ENCODE peak calls at places on chromosome 2, in nine cellular contexts. One of them, this sample, is unnamed.

GRCh38 chr2:215161301-215161829 is 22.9 kb upstream of the ABCA12 start:
- DNase-seq in astrocyte of the spinal cord: no peak
- DNase-seq in hepatocyte: no peak
- DNase-seq in PC-3: peak; percentile 18
- DNase-seq in adrenal gland: no peak
- DNase-seq in stomach: no peak
- DNase-seq in AG10803: no peak
- DNase-seq in cardiac fibroblast: no peak
- DNase-seq in psoas muscle: no peak
- DNase-seq in this sample: no peak

GRCh38 chr2:135676031-135676430 is 65.6 kb upstream of the UBXN4 start:
- DNase-seq in adrenal gland: no peak
- DNase-seq in cardiac fibroblast: peak; percentile 9
- DNase-seq in stomach: no peak
- DNase-seq in PC-3: no peak
- DNase-seq in psoas muscle: no peak
- DNase-seq in astrocyte of the spinal cord: no peak
- DNase-seq in hepatocyte: no peak
- DNase-seq in AG10803: no peak
- DNase-seq in this sample: peak; percentile 8

GRCh38 chr2:71067567-71068217 is 756 bp upstream of the NAGK start:
- DNase-seq in cardiac fibroblast: peak; percentile 35
- DNase-seq in astrocyte of the spinal cord: no peak
- DNase-seq in hepatocyte: peak; percentile 25
- DNase-seq in psoas muscle: no peak
- DNase-seq in PC-3: no peak
- DNase-seq in AG10803: no peak
- DNase-seq in stomach: no peak
- DNase-seq in adrenal gland: peak; percentile 20
- DNase-seq in this sample: peak; percentile 22

GRCh38 chr2:19871836-19872235 is 29.9 kb downstream of the TTC32 start:
- DNase-seq in cardiac fibroblast: no peak
- DNase-seq in AG10803: no peak
- DNase-seq in astrocyte of the spinal cord: no peak
- DNase-seq in stomach: no peak
- DNase-seq in psoas muscle: no peak
- DNase-seq in PC-3: no peak
- DNase-seq in hepatocyte: no peak
- DNase-seq in adrenal gland: no peak
- DNase-seq in this sample: no peak

GRCh38 chr2:202693503-202693902 is 58.7 kb downstream of the FAM117B start:
- DNase-seq in psoas muscle: no peak
- DNase-seq in adrenal gland: no peak
- DNase-seq in hepatocyte: no peak
- DNase-seq in stomach: no peak
- DNase-seq in PC-3: no peak
- DNase-seq in cardiac fibroblast: no peak
- DNase-seq in astrocyte of the spinal cord: no peak
- DNase-seq in AG10803: no peak
- DNase-seq in this sample: no peak

GRCh38 chr2:202720226-202720625 is 85.5 kb downstream of the FAM117B start:
- DNase-seq in hepatocyte: no peak
- DNase-seq in cardiac fibroblast: no peak
- DNase-seq in adrenal gland: no peak
- DNase-seq in stomach: no peak
- DNase-seq in PC-3: peak; percentile 46
- DNase-seq in AG10803: no peak
- DNase-seq in psoas muscle: no peak
- DNase-seq in astrocyte of the spinal cord: no peak
- DNase-seq in this sample: no peak

GRCh38 chr2:138090330-138090729 is 126.1 kb downstream of the HNMT start:
- DNase-seq in stomach: no peak
- DNase-seq in AG10803: peak; percentile 54
- DNase-seq in astrocyte of the spinal cord: peak; percentile 64
- DNase-seq in adrenal gland: no peak
- DNase-seq in PC-3: peak; percentile 72
- DNase-seq in psoas muscle: no peak
- DNase-seq in cardiac fibroblast: peak; percentile 58
- DNase-seq in hepatocyte: peak; percentile 21
- DNase-seq in this sample: peak; percentile 65

GRCh38 chr2:236171213-236172201 is 3.3 kb upstream of the GBX2 start:
- DNase-seq in hepatocyte: no peak
- DNase-seq in AG10803: peak; percentile 24
- DNase-seq in astrocyte of the spinal cord: no peak
- DNase-seq in cardiac fibroblast: no peak
- DNase-seq in PC-3: no peak
- DNase-seq in stomach: no peak
- DNase-seq in adrenal gland: no peak
- DNase-seq in psoas muscle: no peak
- DNase-seq in this sample: no peak

GRCh38 chr2:13558368-13558767 is 841.6 kb downstream of the TRIB2 start:
- DNase-seq in adrenal gland: no peak
- DNase-seq in psoas muscle: no peak
- DNase-seq in hepatocyte: peak; percentile 50
- DNase-seq in stomach: no peak
- DNase-seq in AG10803: no peak
- DNase-seq in PC-3: peak; percentile 95
- DNase-seq in astrocyte of the spinal cord: peak; percentile 93
- DNase-seq in cardiac fibroblast: no peak
- DNase-seq in this sample: peak; percentile 31

GRCh38 chr2:17756629-17757028 is 2.7 kb downstream of the GEN1 start:
- DNase-seq in AG10803: peak; percentile 26
- DNase-seq in hepatocyte: no peak
- DNase-seq in PC-3: no peak
- DNase-seq in psoas muscle: no peak
- DNase-seq in cardiac fibroblast: peak; percentile 40
- DNase-seq in astrocyte of the spinal cord: no peak
- DNase-seq in adrenal gland: no peak
- DNase-seq in stomach: no peak
- DNase-seq in this sample: peak; percentile 34
- H3K4me3 ChIP-seq in AG10803: no peak overlapping the region
- H3K4me3 ChIP-seq in hepatocyte: no peak overlapping the region
- H3K4me3 ChIP-seq in PC-3: no peak overlapping the region
- H3K4me3 ChIP-seq in psoas muscle: no peak overlapping the region
- H3K4me3 ChIP-seq in cardiac fibroblast: no peak overlapping the region
- H3K4me3 ChIP-seq in astrocyte of the spinal cord: no peak overlapping the region
- H3K4me3 ChIP-seq in adrenal gland: no peak overlapping the region
- H3K4me3 ChIP-seq in stomach: no peak overlapping the region
- H3K4me3 ChIP-seq in this sample: no peak overlapping the region

GRCh38 chr2:159164457-159164894 is 122.0 kb downstream of the WDSUB1 start:
- DNase-seq in psoas muscle: no peak
- DNase-seq in astrocyte of the spinal cord: no peak
- DNase-seq in hepatocyte: no peak
- DNase-seq in AG10803: no peak
- DNase-seq in cardiac fibroblast: peak; percentile 42
- DNase-seq in PC-3: no peak
- DNase-seq in stomach: no peak
- DNase-seq in adrenal gland: no peak
- DNase-seq in this sample: no peak

GRCh38 chr2:159169187-159169586 is 117.3 kb downstream of the WDSUB1 start:
- DNase-seq in adrenal gland: no peak
- DNase-seq in astrocyte of the spinal cord: peak; percentile 42
- DNase-seq in PC-3: no peak
- DNase-seq in psoas muscle: no peak
- DNase-seq in AG10803: no peak
- DNase-seq in cardiac fibroblast: no peak
- DNase-seq in stomach: no peak
- DNase-seq in hepatocyte: no peak
- DNase-seq in this sample: no peak

GRCh38 chr2:159165065-159165464 is 121.4 kb downstream of the WDSUB1 start:
- DNase-seq in astrocyte of the spinal cord: no peak
- DNase-seq in psoas muscle: no peak
- DNase-seq in PC-3: no peak
- DNase-seq in cardiac fibroblast: no peak
- DNase-seq in AG10803: no peak
- DNase-seq in adrenal gland: no peak
- DNase-seq in stomach: no peak
- DNase-seq in hepatocyte: no peak
- DNase-seq in this sample: no peak

GRCh38 chr2:159172403-159172802 is 114.1 kb downstream of the WDSUB1 start:
- DNase-seq in astrocyte of the spinal cord: no peak
- DNase-seq in adrenal gland: no peak
- DNase-seq in stomach: no peak
- DNase-seq in cardiac fibroblast: no peak
- DNase-seq in AG10803: no peak
- DNase-seq in PC-3: no peak
- DNase-seq in psoas muscle: no peak
- DNase-seq in hepatocyte: no peak
- DNase-seq in this sample: no peak

DNA sequence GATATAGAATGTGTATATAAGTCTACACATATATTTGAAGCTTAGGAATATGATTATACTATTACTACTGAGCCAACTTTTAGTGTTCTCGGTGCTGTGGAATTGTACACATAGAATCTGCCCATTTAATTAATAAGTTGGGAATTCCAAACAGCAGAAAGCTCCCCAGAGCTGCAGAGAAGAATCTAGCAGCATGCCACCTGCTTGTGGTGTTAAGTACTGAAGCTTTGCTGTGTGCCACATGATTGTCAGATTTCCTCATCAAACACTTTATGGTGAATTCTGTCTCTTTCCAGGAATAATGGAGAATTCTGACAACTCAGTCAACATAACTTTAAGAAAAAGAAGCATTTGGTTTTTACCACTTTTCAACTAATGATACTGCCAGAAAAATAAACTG is 117.8 kb downstream of the WDSUB1 start:
- DNase-seq in adrenal gland: no peak
- DNase-seq in hepatocyte: no peak
- DNase-seq in cardiac fibroblast: peak; percentile 54
- DNase-seq in psoas muscle: no peak
- DNase-seq in PC-3: peak; percentile 15
- DNase-seq in astrocyte of the spinal cord: peak; percentile 39
- DNase-seq in stomach: no peak
- DNase-seq in AG10803: peak; percentile 40
- DNase-seq in this sample: peak; percentile 28
- TF ChIP-seq CTCF in adrenal gland: no peak
- TF ChIP-seq CTCF in hepatocyte: no peak
- TF ChIP-seq CTCF in cardiac fibroblast: peak; percentile 34
- TF ChIP-seq CTCF in psoas muscle: no peak
- TF ChIP-seq CTCF in PC-3: peak; percentile 43
- TF ChIP-seq CTCF in astrocyte of the spinal cord: peak; percentile 40
- TF ChIP-seq CTCF in stomach: no peak
- TF ChIP-seq CTCF in AG10803: peak; percentile 52
- TF ChIP-seq CTCF in this sample: peak; percentile 9

GRCh38 chr2:216503697-216504375 is 5.2 kb downstream of the RPL37A start:
- DNase-seq in cardiac fibroblast: no peak
- DNase-seq in adrenal gland: no peak
- DNase-seq in psoas muscle: no peak
- DNase-seq in AG10803: no peak
- DNase-seq in astrocyte of the spinal cord: no peak
- DNase-seq in stomach: no peak
- DNase-seq in PC-3: no peak
- DNase-seq in hepatocyte: no peak
- DNase-seq in this sample: no peak

GRCh38 chr2:216502776-216503629 is 4.4 kb downstream of the RPL37A start:
- DNase-seq in psoas muscle: no peak
- DNase-seq in PC-3: no peak
- DNase-seq in stomach: no peak
- DNase-seq in adrenal gland: no peak
- DNase-seq in cardiac fibroblast: no peak
- DNase-seq in astrocyte of the spinal cord: no peak
- DNase-seq in hepatocyte: no peak
- DNase-seq in AG10803: no peak
- DNase-seq in this sample: no peak

GRCh38 chr2:216499641-216500218 is 1.1 kb downstream of the RPL37A start:
- DNase-seq in astrocyte of the spinal cord: no peak
- DNase-seq in adrenal gland: no peak
- DNase-seq in psoas muscle: no peak
- DNase-seq in stomach: no peak
- DNase-seq in PC-3: no peak
- DNase-seq in hepatocyte: no peak
- DNase-seq in cardiac fibroblast: no peak
- DNase-seq in AG10803: peak; percentile 34
- DNase-seq in this sample: no peak

GRCh38 chr2:216500572-216500971 is 1.9 kb downstream of the RPL37A start:
- DNase-seq in adrenal gland: no peak
- DNase-seq in AG10803: no peak
- DNase-seq in stomach: no peak
- DNase-seq in cardiac fibroblast: no peak
- DNase-seq in astrocyte of the spinal cord: no peak
- DNase-seq in psoas muscle: no peak
- DNase-seq in hepatocyte: no peak
- DNase-seq in PC-3: no peak
- DNase-seq in this sample: no peak

DNA sequence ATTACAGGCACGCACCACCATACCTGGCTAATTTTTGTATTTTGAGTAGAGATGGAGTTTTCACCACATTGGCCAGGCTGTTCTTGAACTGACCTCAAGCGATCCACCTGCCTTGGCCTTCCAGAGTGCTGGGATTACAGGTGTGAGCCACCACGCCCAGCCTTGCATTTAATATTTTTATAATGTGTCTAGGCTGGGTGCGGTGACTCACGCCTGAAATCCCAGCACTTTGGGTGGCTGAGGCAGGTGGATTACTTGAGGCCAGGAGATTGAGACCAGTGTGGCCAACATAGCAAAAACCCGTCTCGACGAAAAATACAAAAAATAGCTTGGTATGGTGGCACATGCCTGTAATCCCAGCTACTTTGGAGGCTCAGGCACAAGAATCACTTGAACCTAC is 3.2 kb downstream of the RPL37A start:
- DNase-seq in psoas muscle: no peak
- DNase-seq in AG10803: no peak
- DNase-seq in stomach: no peak
- DNase-seq in astrocyte of the spinal cord: no peak
- DNase-seq in cardiac fibroblast: no peak
- DNase-seq in PC-3: no peak
- DNase-seq in hepatocyte: no peak
- DNase-seq in adrenal gland: no peak
- DNase-seq in this sample: no peak
- H3K4me3 ChIP-seq in psoas muscle: no peak overlapping the region
- H3K4me3 ChIP-seq in AG10803: no peak overlapping the region
- H3K4me3 ChIP-seq in stomach: no peak overlapping the region
- H3K4me3 ChIP-seq in astrocyte of the spinal cord: no peak overlapping the region
- H3K4me3 ChIP-seq in cardiac fibroblast: no peak overlapping the region
- H3K4me3 ChIP-seq in PC-3: no peak overlapping the region
- H3K4me3 ChIP-seq in hepatocyte: no peak overlapping the region
- H3K4me3 ChIP-seq in adrenal gland: no peak overlapping the region
- H3K4me3 ChIP-seq in this sample: no peak overlapping the region

DNA sequence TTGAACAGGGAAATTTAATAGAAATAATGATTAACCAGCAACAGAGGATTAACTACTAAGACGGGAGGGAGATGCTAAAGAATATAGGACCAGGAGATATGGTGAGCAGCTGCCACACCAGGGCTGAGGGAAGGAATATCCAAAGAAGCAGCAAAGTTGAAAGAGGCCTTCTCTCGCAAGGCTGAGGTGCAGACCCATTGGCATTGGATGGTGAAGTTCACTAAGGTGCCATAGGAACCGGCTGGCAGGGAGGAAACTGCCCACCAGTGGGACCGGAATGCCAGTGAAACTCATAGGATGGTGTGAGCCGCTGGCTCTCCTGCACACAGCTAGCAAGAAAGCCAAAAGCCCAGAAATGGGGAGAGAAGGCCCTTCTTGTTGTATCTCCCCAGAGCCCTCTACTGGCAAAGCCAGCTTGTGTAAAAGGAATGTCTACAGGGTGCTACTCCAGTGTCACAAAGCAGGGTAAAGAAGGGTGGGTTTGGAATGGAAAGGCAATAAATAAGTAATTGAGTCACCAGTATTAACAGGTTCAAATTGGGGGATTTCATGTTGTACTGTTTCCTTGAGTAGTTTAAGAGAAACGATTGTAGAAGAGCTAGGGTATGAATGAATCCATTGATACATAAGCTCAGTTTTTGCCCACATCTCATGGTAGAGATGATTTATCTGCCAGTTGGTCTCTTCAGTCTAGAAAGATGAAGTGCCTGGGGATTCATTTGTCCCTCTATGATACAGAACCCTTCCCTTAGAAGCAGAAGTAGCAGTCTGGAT is 36.0 kb downstream of the FARP2 start:
- DNase-seq in hepatocyte: peak; percentile 58
- DNase-seq in psoas muscle: no peak
- DNase-seq in astrocyte of the spinal cord: peak; percentile 19
- DNase-seq in AG10803: peak; percentile 74
- DNase-seq in cardiac fibroblast: peak; percentile 60
- DNase-seq in PC-3: peak; percentile 29
- DNase-seq in stomach: peak; percentile 42
- DNase-seq in adrenal gland: no peak
- DNase-seq in this sample: peak; percentile 41
- TF ChIP-seq CTCF in hepatocyte: peak; percentile 39
- TF ChIP-seq CTCF in psoas muscle: peak; percentile 25
- TF ChIP-seq CTCF in astrocyte of the spinal cord: peak; percentile 46
- TF ChIP-seq CTCF in AG10803: peak; percentile 78
- TF ChIP-seq CTCF in cardiac fibroblast: peak; percentile 44
- TF ChIP-seq CTCF in PC-3: peak; percentile 49
- TF ChIP-seq CTCF in stomach: no peak
- TF ChIP-seq CTCF in adrenal gland: peak; percentile 37
- TF ChIP-seq CTCF in this sample: peak; percentile 40

This sample was measured in fibroblast of mammary gland.